ENCODE peak calls at places on chromosomes 5 and 9, in five cellular contexts. S, J, N, K and D are unnamed samples.

GRCh38 chr5:174589599-174589998 is 134.8 kb upstream of the MSX2 start:
- DNase-seq in J (no peak), K (no peak), S (no peak), N (no peak), D (no peak)

GRCh38 chr9:91164724-91165520 is 196.8 kb downstream of the AUH start:
- DNase-seq in J (peak), N (peak), K (no peak), S (peak), D (peak)

GRCh38 chr9:115014438-115014837 is 84.0 kb upstream of the TNFSF8 start:
- DNase-seq in K (no peak), N (no peak), S (no peak), J (no peak), D (no peak)

GRCh38 chr5:73321757-73322452 is 126.7 kb downstream of the FOXD1 start:
- DNase-seq in S (peak), J (no peak), K (peak), N (peak), D (no peak)

GRCh38 chr5:150490754-150491153 is 17.2 kb upstream of the NDST1 start:
- DNase-seq in K (no peak), S (no peak), N (peak), J (peak), D (no peak)

GRCh38 chr9:89278997-89279739 is 31.8 kb upstream of the CKS2 start:
- DNase-seq in J (peak), K (peak), S (peak), N (peak), D (peak)

GRCh38 chr5:42715791-42716190 is 40.8 kb upstream of the CCDC152 start:
- DNase-seq in N (no peak), J (no peak), K (peak), S (no peak), D (no peak)

GRCh38 chr9:93597871-93598646 is 21.7 kb downstream of the PHF2 start:
- DNase-seq in J (no peak), S (no peak), N (no peak), K (no peak), D (no peak)

GRCh38 chr5:2744485-2744884 is 7.0 kb downstream of the IRX2 start:
- DNase-seq in N (no peak), J (no peak), K (no peak), S (no peak), D (no peak)

GRCh38 chr5:93022770-93023169 is 558.2 kb downstream of the NR2F1-AS1 start:
- DNase-seq in S (no peak), N (peak), K (no peak), J (no peak), D (no peak)

GRCh38 chr9:88268886-88269285 is 119.4 kb upstream of the SPIN1 start:
- DNase-seq in N (no peak), K (no peak), S (no peak), J (no peak), D (no peak)

GRCh38 chr9:31582071-31582470 is 802.4 kb upstream of the ACO1 start:
- DNase-seq in K (no peak), N (no peak), J (peak), S (no peak), D (no peak)

GRCh38 chr5:74766348-74766886 is 500 bp downstream of the GFM2 start:
- DNase-seq in K (peak), N (peak), S (no peak), J (peak), D (peak)

GRCh38 chr5:68217476-68217984 is 2.0 kb downstream of the PIK3R1 start:
- DNase-seq in J (peak), N (peak), S (no peak), K (no peak), D (peak)

GRCh38 chr5:67000794-67001475 is 195.7 kb downstream of the CD180 start:
- DNase-seq in N (no peak), K (no peak), S (no peak), J (no peak), D (no peak)

GRCh38 chr9:128027166-128027539 is 40.0 kb downstream of the NAIF1 start:
- DNase-seq in S (peak), N (no peak), J (no peak), K (no peak), D (no peak)

GRCh38 chr5:142342128-142342981 is 17.5 kb upstream of the SPRY4 start:
- DNase-seq in K (no peak), S (peak), J (no peak), N (peak), D (no peak)

GRCh38 chr9:112086627-112087026 is 88.5 kb downstream of the SUSD1 start:
- DNase-seq in J (peak), N (peak), S (no peak), K (no peak), D (peak)

GRCh38 chr5:170306381-170306790 is 8.8 kb upstream of the LCP2 start:
- DNase-seq in J (peak), N (peak), K (no peak), S (peak), D (peak)

GRCh38 chr9:91730806-91731205 is 219.2 kb downstream of the ROR2 start:
- DNase-seq in N (no peak), J (no peak), S (no peak), K (no peak), D (no peak)

GRCh38 chr9:93136011-93136440 is 2.0 kb upstream of the NINJ1 start:
- DNase-seq in K (peak), S (no peak), N (peak), J (no peak), D (no peak)

GRCh38 chr5:98414938-98415337 is 358.5 kb upstream of the RGMB start:
- DNase-seq in S (peak), N (peak), J (no peak), K (peak), D (no peak)

GRCh38 chr5:88667187-88668141 is 215.5 kb downstream of the MEF2C start:
- DNase-seq in N (no peak), J (no peak), S (no peak), K (no peak), D (no peak)